ENCODE peak calls at places on chromosome 5, in four cellular contexts. One of them, this sample, is unnamed.
A peak's percentile ranks its signal among the peaks of the same experiment; 100 is the strongest.

GRCh38 chr5:79305706-79306105 is 69.8 kb downstream of the JMY start:
- DNase-seq in PC-3: no peak
- DNase-seq in OCI-LY7: no peak
- DNase-seq in mammary epithelial cell: peak; percentile 68
- DNase-seq in this sample: no peak

GRCh38 chr5:175479125-175479881 is 943 bp downstream of the SFXN1 start:
- DNase-seq in PC-3: no peak
- DNase-seq in OCI-LY7: peak; percentile 46
- DNase-seq in mammary epithelial cell: no peak
- DNase-seq in this sample: no peak

GRCh38 chr5:44446399-44446798 is 57.2 kb upstream of the FGF10 start:
- DNase-seq in PC-3: no peak
- DNase-seq in OCI-LY7: no peak
- DNase-seq in mammary epithelial cell: no peak
- DNase-seq in this sample: no peak

GRCh38 chr5:128632264-128632663 is 94.2 kb upstream of the FBN2 start:
- DNase-seq in PC-3: peak; percentile 72
- DNase-seq in OCI-LY7: no peak
- DNase-seq in mammary epithelial cell: no peak
- DNase-seq in this sample: peak; percentile 13

GRCh38 chr5:172059661-172060100 is 53.2 kb upstream of the FBXW11 start:
- DNase-seq in PC-3: peak; percentile 34
- DNase-seq in OCI-LY7: peak; percentile 37
- DNase-seq in mammary epithelial cell: no peak
- DNase-seq in this sample: no peak

GRCh38 chr5:149062371-149063016 is 368 bp downstream of the SH3TC2 start:
- DNase-seq in PC-3: peak; percentile 100
- DNase-seq in OCI-LY7: no peak
- DNase-seq in mammary epithelial cell: peak; percentile 97
- DNase-seq in this sample: peak; percentile 85

GRCh38 chr5:150641006-150641570 is 628 bp downstream of the SYNPO start:
- DNase-seq in PC-3: peak; percentile 77
- DNase-seq in OCI-LY7: no peak
- DNase-seq in mammary epithelial cell: no peak
- DNase-seq in this sample: no peak

GRCh38 chr5:23627976-23628375 is 120.6 kb downstream of the PRDM9 start:
- DNase-seq in PC-3: peak; percentile 23
- DNase-seq in OCI-LY7: no peak
- DNase-seq in mammary epithelial cell: peak; percentile 5
- DNase-seq in this sample: no peak

GRCh38 chr5:56607551-56607950 is 207.8 kb upstream of the MAP3K1 start:
- DNase-seq in PC-3: no peak
- DNase-seq in OCI-LY7: no peak
- DNase-seq in mammary epithelial cell: peak; percentile 33
- DNase-seq in this sample: no peak

GRCh38 chr5:97224112-97224750 is 41.2 kb upstream of the RIOK2 start:
- DNase-seq in PC-3: peak; percentile 63
- DNase-seq in OCI-LY7: no peak
- DNase-seq in mammary epithelial cell: no peak
- DNase-seq in this sample: no peak

GRCh38 chr5:109692011-109692410 is 2.3 kb downstream of the MAN2A1 start:
- DNase-seq in PC-3: peak; percentile 34
- DNase-seq in OCI-LY7: no peak
- DNase-seq in mammary epithelial cell: peak; percentile 24
- DNase-seq in this sample: no peak

GRCh38 chr5:160311491-160312138 is 749 bp downstream of the CCNJL start:
- DNase-seq in PC-3: no peak
- DNase-seq in OCI-LY7: no peak
- DNase-seq in mammary epithelial cell: no peak
- DNase-seq in this sample: no peak

GRCh38 chr5:81003987-81004386 is 43.8 kb downstream of the RASGRF2 start:
- DNase-seq in PC-3: no peak
- DNase-seq in OCI-LY7: no peak
- DNase-seq in mammary epithelial cell: no peak
- DNase-seq in this sample: no peak

GRCh38 chr5:54889826-54890225 is 95.6 kb downstream of the ESM1 start:
- DNase-seq in PC-3: peak; percentile 72
- DNase-seq in OCI-LY7: no peak
- DNase-seq in mammary epithelial cell: peak; percentile 70
- DNase-seq in this sample: peak; percentile 66

GRCh38 chr5:55899344-55899743 is 48.2 kb downstream of the IL31RA start:
- DNase-seq in PC-3: peak; percentile 51
- DNase-seq in OCI-LY7: no peak
- DNase-seq in mammary epithelial cell: peak; percentile 22
- DNase-seq in this sample: no peak

GRCh38 chr5:8784692-8785091 is 761.2 kb downstream of the SEMA5A start:
- DNase-seq in PC-3: no peak
- DNase-seq in OCI-LY7: no peak
- DNase-seq in mammary epithelial cell: no peak
- DNase-seq in this sample: no peak
- H3K9me3 ChIP-seq in PC-3: no peaks in the 10 kb centered on the region
- H3K9me3 ChIP-seq in OCI-LY7: no peaks in the 10 kb centered on the region
- H3K9me3 ChIP-seq in mammary epithelial cell: no peaks in the 10 kb centered on the region
- H3K9me3 ChIP-seq in this sample: no peaks in the 10 kb centered on the region

GRCh38 chr5:52799358-52799982 is 11.8 kb downstream of the ITGA1 start:
- DNase-seq in PC-3: peak; percentile 20
- DNase-seq in OCI-LY7: no peak
- DNase-seq in mammary epithelial cell: no peak
- DNase-seq in this sample: no peak

GRCh38 chr5:52796507-52797103 is 8.9 kb downstream of the ITGA1 start:
- DNase-seq in PC-3: no peak
- DNase-seq in OCI-LY7: no peak
- DNase-seq in mammary epithelial cell: no peak
- DNase-seq in this sample: no peak

GRCh38 chr5:52800394-52801213 is 12.9 kb downstream of the ITGA1 start:
- DNase-seq in PC-3: peak; percentile 64
- DNase-seq in OCI-LY7: peak; percentile 54
- DNase-seq in mammary epithelial cell: peak; percentile 79
- DNase-seq in this sample: no peak

GRCh38 chr5:52799983-52800393 is 12.3 kb downstream of the ITGA1 start:
- DNase-seq in PC-3: peak; percentile 94
- DNase-seq in OCI-LY7: peak; percentile 96
- DNase-seq in mammary epithelial cell: peak; percentile 90
- DNase-seq in this sample: peak; percentile 67

GRCh38 chr5:52798952-52799351 is 11.2 kb downstream of the ITGA1 start:
- DNase-seq in PC-3: no peak
- DNase-seq in OCI-LY7: peak; percentile 5
- DNase-seq in mammary epithelial cell: no peak
- DNase-seq in this sample: no peak
- H3K4me1 ChIP-seq in PC-3: peaks cover 19% of the 10 kb centered on the region
- H3K4me1 ChIP-seq in OCI-LY7: peaks cover 20% of the 10 kb centered on the region
- H3K4me1 ChIP-seq in mammary epithelial cell: peaks cover 17% of the 10 kb centered on the region
- H3K4me1 ChIP-seq in this sample: peaks cover 20% of the 10 kb centered on the region

DNA sequence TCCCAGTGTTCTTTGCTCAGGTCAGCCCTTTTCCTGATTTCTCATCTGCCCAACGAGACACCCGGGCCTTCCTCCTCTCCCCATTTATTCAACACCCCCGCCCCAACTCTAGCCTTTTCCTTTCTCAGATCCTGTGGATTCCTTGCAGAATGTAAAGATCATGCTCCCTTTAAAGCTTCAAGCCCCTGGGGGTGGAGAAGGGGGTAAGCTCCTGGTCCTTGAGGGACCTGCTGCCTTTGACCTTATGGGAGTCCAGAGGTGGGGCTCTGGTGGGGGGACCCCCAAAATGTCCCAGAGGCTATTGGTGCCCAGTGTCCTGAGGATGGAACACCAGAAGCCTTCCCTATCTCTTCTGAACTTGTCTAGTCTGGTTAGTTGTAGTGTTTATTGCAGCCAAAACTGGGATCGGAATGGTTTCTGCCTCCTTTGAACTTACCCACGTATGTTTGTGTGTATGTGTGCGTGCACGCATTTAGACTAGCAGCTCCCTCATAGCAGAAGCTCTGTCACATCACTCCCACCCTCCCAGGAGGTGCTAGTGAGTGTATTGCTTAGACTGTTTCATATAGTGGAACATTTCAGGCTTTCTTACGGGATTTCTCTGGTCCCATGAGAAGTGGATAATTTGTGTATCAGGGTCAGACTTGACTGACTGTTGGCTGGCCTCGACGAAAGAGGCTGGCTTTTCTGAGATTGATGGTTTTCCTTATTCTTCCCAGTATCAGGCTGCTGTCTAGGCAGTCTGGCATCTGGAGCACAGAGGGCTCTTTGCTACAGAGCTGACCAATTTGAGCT is 1.1 kb downstream of the GALNT10 start:
- DNase-seq in PC-3: no peak
- DNase-seq in OCI-LY7: peak; percentile 15
- DNase-seq in mammary epithelial cell: no peak
- DNase-seq in this sample: no peak
- H3K79me2 ChIP-seq in PC-3: peaks cover 60% of the 10 kb centered on the region
- H3K79me2 ChIP-seq in OCI-LY7: no peaks in the 10 kb centered on the region
- H3K79me2 ChIP-seq in mammary epithelial cell: peaks cover 7% of the 10 kb centered on the region
- H3K79me2 ChIP-seq in this sample: no peaks in the 10 kb centered on the region

GRCh38 chr5:103079796-103080195 is 40.1 kb downstream of the GIN1 start:
- DNase-seq in PC-3: no peak
- DNase-seq in OCI-LY7: no peak
- DNase-seq in mammary epithelial cell: no peak
- DNase-seq in this sample: no peak
- H3K9me3 ChIP-seq in PC-3: peaks cover 4% of the 10 kb centered on the region
- H3K9me3 ChIP-seq in OCI-LY7: peaks cover 9% of the 10 kb centered on the region
- H3K9me3 ChIP-seq in mammary epithelial cell: peaks cover 8% of the 10 kb centered on the region
- H3K9me3 ChIP-seq in this sample: peaks cover 1% of the 10 kb centered on the region

GRCh38 chr5:67190856-67191255 is 5.7 kb downstream of the CD180 start:
- DNase-seq in PC-3: no peak
- DNase-seq in OCI-LY7: no peak
- DNase-seq in mammary epithelial cell: no peak
- DNase-seq in this sample: no peak

GRCh38 chr5:67194169-67194568 is 2.4 kb downstream of the CD180 start:
- DNase-seq in PC-3: no peak
- DNase-seq in OCI-LY7: no peak
- DNase-seq in mammary epithelial cell: no peak
- DNase-seq in this sample: no peak

GRCh38 chr5:67192719-67193464 is 3.7 kb downstream of the CD180 start:
- DNase-seq in PC-3: no peak
- DNase-seq in OCI-LY7: peak; percentile 49
- DNase-seq in mammary epithelial cell: no peak
- DNase-seq in this sample: no peak

GRCh38 chr5:67195406-67196275 is 958 bp downstream of the CD180 start:
- DNase-seq in PC-3: no peak
- DNase-seq in OCI-LY7: no peak
- DNase-seq in mammary epithelial cell: no peak
- DNase-seq in this sample: no peak

DNA sequence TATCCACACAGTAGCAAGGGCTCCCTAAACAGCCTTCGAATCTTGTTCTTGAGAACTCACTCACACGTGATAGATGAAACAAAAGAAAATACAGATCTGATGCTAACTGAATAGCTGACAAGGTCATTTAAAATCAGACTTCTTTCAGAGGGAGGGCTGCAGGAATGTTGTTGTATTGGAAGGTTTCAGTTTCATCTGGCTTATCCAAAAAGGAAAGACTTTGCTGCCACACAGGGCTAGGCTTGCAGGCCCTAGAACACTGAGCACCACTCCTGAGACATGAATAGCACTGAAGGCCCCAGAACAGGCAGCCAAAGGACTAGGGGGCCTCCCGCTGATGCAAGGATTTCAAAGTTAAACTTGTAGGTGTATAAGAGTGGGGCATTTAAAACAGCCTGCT is 3.1 kb downstream of the CD180 start:
- DNase-seq in PC-3: no peak
- DNase-seq in OCI-LY7: no peak
- DNase-seq in mammary epithelial cell: no peak
- DNase-seq in this sample: no peak
- H3K4me1 ChIP-seq in PC-3: peaks cover 6% of the 10 kb centered on the region
- H3K4me1 ChIP-seq in OCI-LY7: peaks cover 91% of the 10 kb centered on the region
- H3K4me1 ChIP-seq in mammary epithelial cell: no peaks in the 10 kb centered on the region
- H3K4me1 ChIP-seq in this sample: no peaks in the 10 kb centered on the region

GRCh38 chr5:107654827-107655226 is 15.9 kb downstream of the EFNA5 start:
- DNase-seq in PC-3: no peak
- DNase-seq in OCI-LY7: no peak
- DNase-seq in mammary epithelial cell: no peak
- DNase-seq in this sample: no peak
- H3K79me2 ChIP-seq in PC-3: peaks cover 68% of the 10 kb centered on the region
- H3K79me2 ChIP-seq in OCI-LY7: no peaks in the 10 kb centered on the region
- H3K79me2 ChIP-seq in mammary epithelial cell: peaks cover 94% of the 10 kb centered on the region
- H3K79me2 ChIP-seq in this sample: peaks cover 52% of the 10 kb centered on the region

DNA sequence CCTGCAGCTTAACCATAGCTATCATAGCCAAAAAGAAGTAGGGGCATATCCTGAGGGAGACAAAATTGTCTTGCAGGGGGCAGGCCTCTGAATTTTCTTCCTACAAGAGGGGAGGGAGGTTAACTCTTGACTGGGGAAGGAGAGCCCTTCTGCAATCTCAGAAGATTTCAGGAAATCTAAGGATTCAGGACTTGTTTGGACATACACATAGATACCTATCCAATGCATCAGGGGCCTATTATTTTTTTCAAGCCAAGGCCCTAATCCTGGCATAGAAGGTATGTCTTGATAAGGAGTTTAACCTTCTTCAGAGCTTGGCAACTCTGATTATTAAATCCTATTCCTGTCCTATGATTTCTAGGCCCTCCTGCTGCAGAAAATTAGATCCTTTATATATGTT is 375.1 kb upstream of the ACTBL2 start:
- DNase-seq in PC-3: no peak
- DNase-seq in OCI-LY7: no peak
- DNase-seq in mammary epithelial cell: peak; percentile 40
- DNase-seq in this sample: no peak
- H3K9me3 ChIP-seq in PC-3: no peaks in the 10 kb centered on the region
- H3K9me3 ChIP-seq in OCI-LY7: no peaks in the 10 kb centered on the region
- H3K9me3 ChIP-seq in mammary epithelial cell: no peaks in the 10 kb centered on the region
- H3K9me3 ChIP-seq in this sample: peaks cover 3% of the 10 kb centered on the region

This sample was measured in keratinocyte.